ENCODE peak calls at places on chromosomes 11 and 22, in nine cellular contexts. G, Q, L, O, R, N, X, Y and C are unnamed samples.

GRCh38 chr11:2572491-2573239 is 127.1 kb downstream of the KCNQ1OT1 start:
- DNase-seq in G (no peak), Q (no peak), L (no peak), O (no peak), R (no peak), N (no peak), X (no peak), Y (peak), C (no peak)

GRCh38 chr11:12803086-12803826 is 129.0 kb downstream of the TEAD1 start:
- DNase-seq in G (no peak), Q (no peak), L (no peak), O (no peak), R (peak), N (peak), X (no peak), Y (no peak), C (no peak)

GRCh38 chr22:38240734-38241252 is 32.0 kb downstream of the TMEM184B start:
- DNase-seq in G (peak), Q (no peak), L (no peak), O (no peak), R (peak), N (peak), X (no peak), Y (no peak), C (peak)

GRCh38 chr22:31932863-31933262 is 11.5 kb upstream of the YWHAH start:
- DNase-seq in G (no peak), Q (peak), L (no peak), O (no peak), R (no peak), N (no peak), X (no peak), Y (peak), C (no peak)

GRCh38 chr11:12460441-12460840 is 83.1 kb downstream of the PARVA start:
- DNase-seq in G (no peak), Q (no peak), L (no peak), O (no peak), R (peak), N (peak), X (no peak), Y (no peak), C (no peak)

GRCh38 chr11:8382436-8383053 is 118.9 kb upstream of the LMO1 start:
- DNase-seq in G (no peak), Q (no peak), L (no peak), O (peak), R (peak), N (peak), X (no peak), Y (no peak), C (peak)

GRCh38 chr11:35404397-35404775 is 15.0 kb downstream of the SLC1A2 start:
- DNase-seq in G (no peak), Q (no peak), L (no peak), O (no peak), R (peak), N (peak), X (no peak), Y (no peak), C (no peak)

GRCh38 chr11:31720225-31720624 is 90.9 kb downstream of the PAX6 start:
- DNase-seq in G (no peak), Q (no peak), L (no peak), O (no peak), R (no peak), N (no peak), X (no peak), Y (no peak), C (no peak)

GRCh38 chr11:79940165-79940564 is 499.3 kb upstream of the TENM4 start:
- DNase-seq in G (no peak), Q (no peak), L (no peak), O (peak), R (no peak), N (no peak), X (no peak), Y (no peak), C (no peak)